ENCODE peak calls at places on chromosome 4, in ten cellular contexts. One of them, this sample, is unnamed.

GRCh38 chr4:151250706-151251105 is 26.3 kb upstream of the PRSS48 start:
- DNase-seq in mucosa of gallbladder: no peak
- DNase-seq in M059J: no peak
- DNase-seq in cardiac muscle cell: no peak
- DNase-seq in NCI-H748 treated with DMSO at 0.1 percent for 48 hours: no peak
- DNase-seq in activated gamma-delta T cell treated with anti-CD3 and anti-CD28 coated beads, Interleukin-2, amount 50 U/mL, for 16 hours: no peak
- DNase-seq in cardiac septum: no peak
- DNase-seq in left cardiac atrium: no peak
- DNase-seq in AG08396: no peak
- DNase-seq in epithelial cell of esophagus: no peak
- DNase-seq in this sample: peak; percentile 44

GRCh38 chr4:183905593-183906485 is 732 bp downstream of the STOX2 start:
- DNase-seq in epithelial cell of esophagus: peak; percentile 50
- DNase-seq in left cardiac atrium: peak; percentile 57
- DNase-seq in activated gamma-delta T cell treated with anti-CD3 and anti-CD28 coated beads, Interleukin-2, amount 50 U/mL, for 16 hours: no peak
- DNase-seq in mucosa of gallbladder: peak; percentile 14
- DNase-seq in M059J: peak; percentile 9
- DNase-seq in cardiac septum: no peak
- DNase-seq in cardiac muscle cell: peak; percentile 74
- DNase-seq in NCI-H748 treated with DMSO at 0.1 percent for 48 hours: peak; percentile 4
- DNase-seq in AG08396: peak; percentile 59
- DNase-seq in this sample: peak; percentile 93

GRCh38 chr4:12016729-12017128 is 588.0 kb upstream of the HS3ST1 start:
- DNase-seq in M059J: no peak
- DNase-seq in epithelial cell of esophagus: no peak
- DNase-seq in activated gamma-delta T cell treated with anti-CD3 and anti-CD28 coated beads, Interleukin-2, amount 50 U/mL, for 16 hours: no peak
- DNase-seq in mucosa of gallbladder: no peak
- DNase-seq in AG08396: no peak
- DNase-seq in cardiac septum: no peak
- DNase-seq in cardiac muscle cell: no peak
- DNase-seq in NCI-H748 treated with DMSO at 0.1 percent for 48 hours: no peak
- DNase-seq in left cardiac atrium: no peak
- DNase-seq in this sample: no peak

GRCh38 chr4:3639613-3640586 is 107.7 kb upstream of the LRPAP1 start:
- DNase-seq in M059J: no peak
- DNase-seq in mucosa of gallbladder: no peak
- DNase-seq in cardiac muscle cell: no peak
- DNase-seq in cardiac septum: no peak
- DNase-seq in epithelial cell of esophagus: no peak
- DNase-seq in AG08396: no peak
- DNase-seq in NCI-H748 treated with DMSO at 0.1 percent for 48 hours: no peak
- DNase-seq in left cardiac atrium: no peak
- DNase-seq in activated gamma-delta T cell treated with anti-CD3 and anti-CD28 coated beads, Interleukin-2, amount 50 U/mL, for 16 hours: no peak
- DNase-seq in this sample: no peak

GRCh38 chr4:132297346-132297745 is 851.7 kb upstream of the PCDH10 start:
- DNase-seq in left cardiac atrium: no peak
- DNase-seq in cardiac muscle cell: no peak
- DNase-seq in M059J: peak; percentile 2
- DNase-seq in epithelial cell of esophagus: peak; percentile 9
- DNase-seq in activated gamma-delta T cell treated with anti-CD3 and anti-CD28 coated beads, Interleukin-2, amount 50 U/mL, for 16 hours: no peak
- DNase-seq in cardiac septum: no peak
- DNase-seq in AG08396: no peak
- DNase-seq in NCI-H748 treated with DMSO at 0.1 percent for 48 hours: peak; percentile 39
- DNase-seq in mucosa of gallbladder: no peak
- DNase-seq in this sample: no peak

GRCh38 chr4:81211956-81212355 is 3.1 kb downstream of the PRKG2 start:
- DNase-seq in activated gamma-delta T cell treated with anti-CD3 and anti-CD28 coated beads, Interleukin-2, amount 50 U/mL, for 16 hours: no peak
- DNase-seq in mucosa of gallbladder: no peak
- DNase-seq in NCI-H748 treated with DMSO at 0.1 percent for 48 hours: no peak
- DNase-seq in cardiac muscle cell: no peak
- DNase-seq in epithelial cell of esophagus: no peak
- DNase-seq in M059J: no peak
- DNase-seq in cardiac septum: no peak
- DNase-seq in left cardiac atrium: no peak
- DNase-seq in AG08396: no peak
- DNase-seq in this sample: no peak

GRCh38 chr4:181541396-181541795 is 701.8 kb upstream of the TENM3 start:
- DNase-seq in AG08396: no peak
- DNase-seq in mucosa of gallbladder: no peak
- DNase-seq in M059J: peak; percentile 82
- DNase-seq in left cardiac atrium: no peak
- DNase-seq in cardiac muscle cell: no peak
- DNase-seq in epithelial cell of esophagus: peak; percentile 21
- DNase-seq in NCI-H748 treated with DMSO at 0.1 percent for 48 hours: no peak
- DNase-seq in activated gamma-delta T cell treated with anti-CD3 and anti-CD28 coated beads, Interleukin-2, amount 50 U/mL, for 16 hours: no peak
- DNase-seq in cardiac septum: no peak
- DNase-seq in this sample: no peak

GRCh38 chr4:82523179-82523578 is 38.6 kb downstream of the TMEM150C start:
- DNase-seq in AG08396: no peak
- DNase-seq in M059J: no peak
- DNase-seq in NCI-H748 treated with DMSO at 0.1 percent for 48 hours: no peak
- DNase-seq in cardiac septum: no peak
- DNase-seq in left cardiac atrium: no peak
- DNase-seq in activated gamma-delta T cell treated with anti-CD3 and anti-CD28 coated beads, Interleukin-2, amount 50 U/mL, for 16 hours: no peak
- DNase-seq in epithelial cell of esophagus: no peak
- DNase-seq in cardiac muscle cell: no peak
- DNase-seq in mucosa of gallbladder: no peak
- DNase-seq in this sample: peak; percentile 16

GRCh38 chr4:185778307-185778706 is 33.7 kb downstream of the SORBS2 start:
- DNase-seq in NCI-H748 treated with DMSO at 0.1 percent for 48 hours: no peak
- DNase-seq in mucosa of gallbladder: no peak
- DNase-seq in epithelial cell of esophagus: peak; percentile 99
- DNase-seq in cardiac septum: no peak
- DNase-seq in activated gamma-delta T cell treated with anti-CD3 and anti-CD28 coated beads, Interleukin-2, amount 50 U/mL, for 16 hours: no peak
- DNase-seq in cardiac muscle cell: no peak
- DNase-seq in AG08396: no peak
- DNase-seq in left cardiac atrium: no peak
- DNase-seq in M059J: peak; percentile 7
- DNase-seq in this sample: no peak

GRCh38 chr4:17567267-17567666 is 9.7 kb upstream of the LAP3 start:
- DNase-seq in cardiac septum: no peak
- DNase-seq in mucosa of gallbladder: no peak
- DNase-seq in cardiac muscle cell: no peak
- DNase-seq in M059J: no peak
- DNase-seq in AG08396: no peak
- DNase-seq in left cardiac atrium: no peak
- DNase-seq in NCI-H748 treated with DMSO at 0.1 percent for 48 hours: no peak
- DNase-seq in epithelial cell of esophagus: no peak
- DNase-seq in activated gamma-delta T cell treated with anti-CD3 and anti-CD28 coated beads, Interleukin-2, amount 50 U/mL, for 16 hours: no peak
- DNase-seq in this sample: no peak

GRCh38 chr4:108762559-108763225 is at the start of gene ETNPPL:
- DNase-seq in mucosa of gallbladder: no peak
- DNase-seq in activated gamma-delta T cell treated with anti-CD3 and anti-CD28 coated beads, Interleukin-2, amount 50 U/mL, for 16 hours: no peak
- DNase-seq in cardiac septum: no peak
- DNase-seq in M059J: no peak
- DNase-seq in NCI-H748 treated with DMSO at 0.1 percent for 48 hours: peak; percentile 24
- DNase-seq in AG08396: peak; percentile 30
- DNase-seq in epithelial cell of esophagus: no peak
- DNase-seq in cardiac muscle cell: peak; percentile 76
- DNase-seq in left cardiac atrium: peak; percentile 47
- DNase-seq in this sample: peak; percentile 79

GRCh38 chr4:175411251-175411650 is 400.8 kb downstream of the GPM6A start:
- DNase-seq in cardiac septum: no peak
- DNase-seq in M059J: no peak
- DNase-seq in AG08396: no peak
- DNase-seq in epithelial cell of esophagus: no peak
- DNase-seq in mucosa of gallbladder: no peak
- DNase-seq in cardiac muscle cell: no peak
- DNase-seq in NCI-H748 treated with DMSO at 0.1 percent for 48 hours: no peak
- DNase-seq in left cardiac atrium: no peak
- DNase-seq in activated gamma-delta T cell treated with anti-CD3 and anti-CD28 coated beads, Interleukin-2, amount 50 U/mL, for 16 hours: no peak
- DNase-seq in this sample: no peak

GRCh38 chr4:174260099-174260498 is 23.4 kb downstream of the FBXO8 start:
- DNase-seq in cardiac septum: no peak
- DNase-seq in M059J: no peak
- DNase-seq in NCI-H748 treated with DMSO at 0.1 percent for 48 hours: no peak
- DNase-seq in cardiac muscle cell: no peak
- DNase-seq in epithelial cell of esophagus: peak; percentile 88
- DNase-seq in AG08396: no peak
- DNase-seq in activated gamma-delta T cell treated with anti-CD3 and anti-CD28 coated beads, Interleukin-2, amount 50 U/mL, for 16 hours: no peak
- DNase-seq in left cardiac atrium: no peak
- DNase-seq in mucosa of gallbladder: no peak
- DNase-seq in this sample: no peak

GRCh38 chr4:1693131-1693896 is 9.2 kb upstream of the FAM53A start:
- DNase-seq in M059J: peak; percentile 65
- DNase-seq in epithelial cell of esophagus: peak; percentile 89
- DNase-seq in mucosa of gallbladder: peak; percentile 52
- DNase-seq in NCI-H748 treated with DMSO at 0.1 percent for 48 hours: peak; percentile 6
- DNase-seq in left cardiac atrium: peak; percentile 68
- DNase-seq in cardiac muscle cell: peak; percentile 84
- DNase-seq in cardiac septum: peak; percentile 91
- DNase-seq in activated gamma-delta T cell treated with anti-CD3 and anti-CD28 coated beads, Interleukin-2, amount 50 U/mL, for 16 hours: peak; percentile 65
- DNase-seq in AG08396: peak; percentile 68
- DNase-seq in this sample: peak; percentile 77

GRCh38 chr4:10281996-10282395 is 165.4 kb upstream of the WDR1 start:
- DNase-seq in M059J: peak; percentile 66
- DNase-seq in epithelial cell of esophagus: peak; percentile 35
- DNase-seq in mucosa of gallbladder: no peak
- DNase-seq in left cardiac atrium: no peak
- DNase-seq in cardiac septum: no peak
- DNase-seq in cardiac muscle cell: no peak
- DNase-seq in AG08396: no peak
- DNase-seq in NCI-H748 treated with DMSO at 0.1 percent for 48 hours: no peak
- DNase-seq in activated gamma-delta T cell treated with anti-CD3 and anti-CD28 coated beads, Interleukin-2, amount 50 U/mL, for 16 hours: no peak
- DNase-seq in this sample: no peak

GRCh38 chr4:125702406-125702805 is 387.7 kb downstream of the FAT4 start:
- DNase-seq in mucosa of gallbladder: no peak
- DNase-seq in M059J: peak; percentile 0
- DNase-seq in left cardiac atrium: no peak
- DNase-seq in NCI-H748 treated with DMSO at 0.1 percent for 48 hours: no peak
- DNase-seq in activated gamma-delta T cell treated with anti-CD3 and anti-CD28 coated beads, Interleukin-2, amount 50 U/mL, for 16 hours: no peak
- DNase-seq in epithelial cell of esophagus: no peak
- DNase-seq in cardiac muscle cell: no peak
- DNase-seq in cardiac septum: no peak
- DNase-seq in AG08396: no peak
- DNase-seq in this sample: no peak

GRCh38 chr4:19266566-19266965 is 985.1 kb upstream of the SLIT2 start:
- DNase-seq in activated gamma-delta T cell treated with anti-CD3 and anti-CD28 coated beads, Interleukin-2, amount 50 U/mL, for 16 hours: no peak
- DNase-seq in epithelial cell of esophagus: no peak
- DNase-seq in AG08396: no peak
- DNase-seq in mucosa of gallbladder: no peak
- DNase-seq in NCI-H748 treated with DMSO at 0.1 percent for 48 hours: no peak
- DNase-seq in cardiac muscle cell: peak; percentile 2
- DNase-seq in left cardiac atrium: no peak
- DNase-seq in cardiac septum: no peak
- DNase-seq in M059J: no peak
- DNase-seq in this sample: no peak

GRCh38 chr4:109590841-109591357 is 30.9 kb downstream of the MCUB start:
- DNase-seq in NCI-H748 treated with DMSO at 0.1 percent for 48 hours: no peak
- DNase-seq in left cardiac atrium: no peak
- DNase-seq in M059J: no peak
- DNase-seq in cardiac septum: no peak
- DNase-seq in activated gamma-delta T cell treated with anti-CD3 and anti-CD28 coated beads, Interleukin-2, amount 50 U/mL, for 16 hours: no peak
- DNase-seq in AG08396: no peak
- DNase-seq in mucosa of gallbladder: no peak
- DNase-seq in epithelial cell of esophagus: peak; percentile 17
- DNase-seq in cardiac muscle cell: no peak
- DNase-seq in this sample: no peak

GRCh38 chr4:141502755-141503154 is 133.6 kb upstream of the IL15 start:
- DNase-seq in mucosa of gallbladder: no peak
- DNase-seq in cardiac septum: no peak
- DNase-seq in NCI-H748 treated with DMSO at 0.1 percent for 48 hours: no peak
- DNase-seq in M059J: no peak
- DNase-seq in left cardiac atrium: no peak
- DNase-seq in activated gamma-delta T cell treated with anti-CD3 and anti-CD28 coated beads, Interleukin-2, amount 50 U/mL, for 16 hours: no peak
- DNase-seq in cardiac muscle cell: no peak
- DNase-seq in epithelial cell of esophagus: no peak
- DNase-seq in AG08396: no peak
- DNase-seq in this sample: no peak

GRCh38 chr4:127575888-127576287 is 56.9 kb upstream of the INTU start:
- DNase-seq in left cardiac atrium: no peak
- DNase-seq in cardiac septum: no peak
- DNase-seq in mucosa of gallbladder: no peak
- DNase-seq in NCI-H748 treated with DMSO at 0.1 percent for 48 hours: no peak
- DNase-seq in M059J: peak; percentile 11
- DNase-seq in AG08396: no peak
- DNase-seq in cardiac muscle cell: no peak
- DNase-seq in activated gamma-delta T cell treated with anti-CD3 and anti-CD28 coated beads, Interleukin-2, amount 50 U/mL, for 16 hours: no peak
- DNase-seq in epithelial cell of esophagus: no peak
- DNase-seq in this sample: no peak

GRCh38 chr4:152398060-152398459 is 137.8 kb downstream of the FBXW7 start:
- DNase-seq in mucosa of gallbladder: no peak
- DNase-seq in NCI-H748 treated with DMSO at 0.1 percent for 48 hours: peak; percentile 9
- DNase-seq in epithelial cell of esophagus: peak; percentile 31
- DNase-seq in cardiac septum: no peak
- DNase-seq in AG08396: no peak
- DNase-seq in left cardiac atrium: no peak
- DNase-seq in activated gamma-delta T cell treated with anti-CD3 and anti-CD28 coated beads, Interleukin-2, amount 50 U/mL, for 16 hours: no peak
- DNase-seq in cardiac muscle cell: peak; percentile 23
- DNase-seq in M059J: no peak
- DNase-seq in this sample: no peak

GRCh38 chr4:1057403-1057745 is 45.9 kb downstream of the FGFRL1 start:
- DNase-seq in cardiac muscle cell: no peak
- DNase-seq in NCI-H748 treated with DMSO at 0.1 percent for 48 hours: no peak
- DNase-seq in mucosa of gallbladder: no peak
- DNase-seq in cardiac septum: no peak
- DNase-seq in AG08396: no peak
- DNase-seq in epithelial cell of esophagus: no peak
- DNase-seq in M059J: no peak
- DNase-seq in activated gamma-delta T cell treated with anti-CD3 and anti-CD28 coated beads, Interleukin-2, amount 50 U/mL, for 16 hours: no peak
- DNase-seq in left cardiac atrium: no peak
- DNase-seq in this sample: no peak

GRCh38 chr4:117455088-117455487 is 369.7 kb upstream of the TRAM1L1 start:
- DNase-seq in mucosa of gallbladder: no peak
- DNase-seq in left cardiac atrium: no peak
- DNase-seq in AG08396: no peak
- DNase-seq in M059J: no peak
- DNase-seq in NCI-H748 treated with DMSO at 0.1 percent for 48 hours: no peak
- DNase-seq in epithelial cell of esophagus: no peak
- DNase-seq in cardiac muscle cell: no peak
- DNase-seq in cardiac septum: no peak
- DNase-seq in activated gamma-delta T cell treated with anti-CD3 and anti-CD28 coated beads, Interleukin-2, amount 50 U/mL, for 16 hours: no peak
- DNase-seq in this sample: no peak

GRCh38 chr4:63563288-63564014 is 845.8 kb downstream of the TECRL start:
- DNase-seq in NCI-H748 treated with DMSO at 0.1 percent for 48 hours: peak; percentile 0
- DNase-seq in epithelial cell of esophagus: peak; percentile 21
- DNase-seq in AG08396: no peak
- DNase-seq in activated gamma-delta T cell treated with anti-CD3 and anti-CD28 coated beads, Interleukin-2, amount 50 U/mL, for 16 hours: no peak
- DNase-seq in M059J: no peak
- DNase-seq in mucosa of gallbladder: no peak
- DNase-seq in cardiac muscle cell: peak; percentile 23
- DNase-seq in cardiac septum: no peak
- DNase-seq in left cardiac atrium: no peak
- DNase-seq in this sample: peak; percentile 20

GRCh38 chr4:119329837-119330620 is 8.1 kb upstream of the FABP2 start:
- DNase-seq in cardiac septum: no peak
- DNase-seq in epithelial cell of esophagus: no peak
- DNase-seq in mucosa of gallbladder: no peak
- DNase-seq in NCI-H748 treated with DMSO at 0.1 percent for 48 hours: no peak
- DNase-seq in cardiac muscle cell: peak; percentile 14
- DNase-seq in left cardiac atrium: no peak
- DNase-seq in AG08396: no peak
- DNase-seq in activated gamma-delta T cell treated with anti-CD3 and anti-CD28 coated beads, Interleukin-2, amount 50 U/mL, for 16 hours: no peak
- DNase-seq in M059J: no peak
- DNase-seq in this sample: no peak

GRCh38 chr4:13992975-13993495 is 365.5 kb upstream of the BOD1L1 start:
- DNase-seq in cardiac muscle cell: no peak
- DNase-seq in M059J: peak; percentile 29
- DNase-seq in AG08396: no peak
- DNase-seq in epithelial cell of esophagus: no peak
- DNase-seq in left cardiac atrium: no peak
- DNase-seq in mucosa of gallbladder: no peak
- DNase-seq in NCI-H748 treated with DMSO at 0.1 percent for 48 hours: no peak
- DNase-seq in activated gamma-delta T cell treated with anti-CD3 and anti-CD28 coated beads, Interleukin-2, amount 50 U/mL, for 16 hours: no peak
- DNase-seq in cardiac septum: no peak
- DNase-seq in this sample: no peak

This sample was measured in WTC11.